ENCODE peak calls at places on chromosome 9, in eight cellular contexts. Z is foreskin keratinocyte, G is AG09309, B is OCI-LY7, O is testis, J is astrocyte of the spinal cord, I is PC-3, W is right atrium auricular region. C is an unnamed sample.

GRCh38 chr9:16459421-16460148 is 410.9 kb downstream of the BNC2 start:
- DNase-seq in Z (no peak), G (no peak), B (no peak), O (no peak), J (no peak), I (no peak), W (no peak), C (no peak)

GRCh38 chr9:124329996-124330714 is 72.4 kb downstream of the NEK6 start:
- DNase-seq in Z (no peak), G (no peak), B (no peak), O (no peak), J (no peak), I (no peak), W (no peak), C (no peak)

GRCh38 chr9:3332802-3333201 is 193.0 kb downstream of the RFX3 start:
- DNase-seq in Z (no peak), G (no peak), B (no peak), O (no peak), J (no peak), I (no peak), W (no peak), C (no peak)

GRCh38 chr9:83956288-83957028 is 23.6 kb downstream of the HNRNPK start:
- DNase-seq in Z (peak; percentile 57), G (no peak), B (peak; percentile 72), O (peak; percentile 87), J (peak; percentile 55), I (peak; percentile 61), W (peak; percentile 81), C (no peak)

GRCh38 chr9:36018129-36018528 is 18.6 kb upstream of the RECK start:
- DNase-seq in Z (no peak), G (no peak), B (no peak), O (no peak), J (no peak), I (no peak), W (no peak), C (no peak)

GRCh38 chr9:12813960-12814876 is 39.4 kb downstream of the LURAP1L start:
- DNase-seq in Z (peak; percentile 100), G (peak; percentile 98), B (no peak), O (peak; percentile 29), J (peak; percentile 99), I (peak; percentile 93), W (peak; percentile 86), C (no peak)

GRCh38 chr9:136085815-136086212 is 9.3 kb downstream of the NACC2 start:
- DNase-seq in Z (no peak), G (no peak), B (no peak), O (peak; percentile 62), J (no peak), I (no peak), W (no peak), C (peak; percentile 58)

GRCh38 chr9:37309136-37309535 is 113.4 kb upstream of the GRHPR start:
- DNase-seq in Z (peak; percentile 32), G (no peak), B (peak; percentile 54), O (no peak), J (no peak), I (peak; percentile 34), W (no peak), C (no peak)

GRCh38 chr9:83258521-83258920 is 195.6 kb upstream of the RASEF start:
- DNase-seq in Z (no peak), G (no peak), B (no peak), O (no peak), J (no peak), I (no peak), W (no peak), C (no peak)

GRCh38 chr9:91425270-91425669 is 1.6 kb upstream of the NFIL3 start:
- DNase-seq in Z (no peak), G (no peak), B (no peak), O (no peak), J (no peak), I (no peak), W (no peak), C (no peak)

GRCh38 chr9:119802621-119803020 is 433.4 kb upstream of the BRINP1 start:
- DNase-seq in Z (peak; percentile 3), G (peak; percentile 23), B (no peak), O (peak; percentile 69), J (no peak), I (no peak), W (peak; percentile 62), C (no peak)

GRCh38 chr9:79559501-79560181 is 12.1 kb upstream of the TLE4 start:
- DNase-seq in Z (no peak), G (no peak), B (no peak), O (no peak), J (no peak), I (no peak), W (no peak), C (no peak)

GRCh38 chr9:557601-558201 is 283.8 kb upstream of the DMRT1 start:
- DNase-seq in Z (peak; percentile 95), G (no peak), B (no peak), O (no peak), J (peak; percentile 32), I (peak; percentile 85), W (no peak), C (no peak)

GRCh38 chr9:113488490-113488889 is 25.0 kb downstream of the RGS3 start:
- DNase-seq in Z (no peak), G (no peak), B (no peak), O (no peak), J (no peak), I (no peak), W (no peak), C (no peak)

GRCh38 chr9:93093081-93093448 is 3.0 kb upstream of the CARD19 start:
- DNase-seq in Z (no peak), G (no peak), B (no peak), O (no peak), J (no peak), I (no peak), W (no peak), C (peak; percentile 7)

GRCh38 chr9:108180511-108180910 is 675.3 kb downstream of the ACTL7B start:
- DNase-seq in Z (no peak), G (no peak), B (no peak), O (peak; percentile 51), J (peak; percentile 5), I (no peak), W (no peak), C (no peak)

DNA sequence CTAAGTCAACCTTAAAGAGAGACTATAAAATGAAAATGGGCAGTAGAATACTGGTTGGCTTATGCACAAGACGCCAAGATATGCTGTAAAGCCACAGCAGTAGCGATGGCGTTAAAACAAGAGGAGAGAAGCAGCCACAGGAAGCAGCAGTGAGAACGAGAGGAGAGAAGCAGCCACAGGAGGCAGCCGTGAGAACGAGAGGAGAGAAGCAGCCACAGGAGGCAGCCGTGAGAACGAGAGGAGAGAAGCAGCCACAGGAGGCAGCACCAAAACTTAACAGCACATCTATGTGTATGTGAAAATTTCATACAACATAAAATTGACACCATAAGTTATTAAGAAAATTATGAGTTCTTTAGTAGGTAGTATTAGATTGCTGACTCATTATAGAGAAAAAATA is 2318.6 kb upstream of the ACO1 start:
- DNase-seq in Z (no peak), G (no peak), B (no peak), O (no peak), J (no peak), I (peak; percentile 15), W (no peak), C (no peak)
- TF ChIP-seq CTCF in Z (no peak), G (no peak), B (peak; percentile 21), O (no peak), J (no peak), I (peak; percentile 69), W (no peak), C (peak; percentile 51)

GRCh38 chr9:130931508-130932150 is 7.4 kb downstream of the FIBCD1 start:
- DNase-seq in Z (no peak), G (no peak), B (no peak), O (no peak), J (no peak), I (no peak), W (no peak), C (no peak)

GRCh38 chr9:130933114-130934046 is 5.7 kb downstream of the FIBCD1 start:
- DNase-seq in Z (peak; percentile 47), G (peak; percentile 28), B (no peak), O (no peak), J (peak; percentile 65), I (peak; percentile 67), W (no peak), C (no peak)

GRCh38 chr9:130934246-130934645 is 4.8 kb downstream of the FIBCD1 start:
- DNase-seq in Z (no peak), G (no peak), B (no peak), O (no peak), J (no peak), I (no peak), W (no peak), C (no peak)

GRCh38 chr9:130930804-130931349 is 8.2 kb downstream of the FIBCD1 start:
- DNase-seq in Z (no peak), G (no peak), B (no peak), O (no peak), J (no peak), I (no peak), W (no peak), C (no peak)

GRCh38 chr9:130932220-130933069 is 6.6 kb downstream of the FIBCD1 start:
- DNase-seq in Z (no peak), G (no peak), B (no peak), O (no peak), J (no peak), I (peak; percentile 48), W (no peak), C (no peak)
- TF ChIP-seq CTCF in Z (peak; percentile 32), G (no peak), B (no peak), O (no peak), J (peak; percentile 11), I (peak; percentile 49), W (peak; percentile 55), C (peak; percentile 30)

DNA sequence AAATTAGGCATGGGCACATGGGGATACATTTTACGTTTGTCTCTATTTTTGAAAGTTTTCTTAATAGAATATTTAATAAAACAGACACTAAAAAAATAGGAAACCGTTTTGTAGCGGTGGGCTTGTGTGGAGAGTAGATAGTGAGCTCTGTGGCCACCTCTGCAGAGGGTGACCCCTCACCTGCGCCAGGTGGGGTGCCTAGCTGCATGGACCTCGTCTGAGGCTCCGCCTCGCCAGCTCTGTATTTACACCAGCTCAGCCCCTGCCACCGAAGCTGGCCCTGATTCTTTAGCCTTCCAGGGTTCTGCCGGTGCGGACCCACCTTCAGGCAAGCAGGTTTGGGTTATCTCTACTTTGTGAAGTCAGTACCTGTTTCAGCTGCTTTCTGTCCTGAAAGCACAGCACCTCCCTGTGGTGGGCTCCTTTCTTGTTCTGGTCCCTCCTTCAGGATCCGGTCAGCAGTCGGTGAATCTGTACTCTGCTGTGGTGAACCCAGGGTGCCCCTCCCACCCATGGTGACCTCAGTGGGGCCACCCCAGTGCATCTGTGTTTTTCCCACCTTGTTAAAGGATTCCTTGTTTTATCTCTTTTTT is 105.2 kb upstream of the CACNA1B start:
- DNase-seq in Z (no peak), G (no peak), B (peak; percentile 41), O (no peak), J (no peak), I (no peak), W (no peak), C (no peak)
- TF ChIP-seq CTCF in Z (peak; percentile 31), G (peak; percentile 10), B (peak; percentile 61), O (no peak), J (peak; percentile 24), I (peak; percentile 25), W (no peak), C (peak; percentile 26)

GRCh38 chr9:134275379-134275778 is 50.9 kb upstream of the RXRA start:
- DNase-seq in Z (no peak), G (no peak), B (peak; percentile 24), O (no peak), J (no peak), I (no peak), W (no peak), C (no peak)
- TF ChIP-seq CTCF in Z (no peak), G (no peak), B (peak; percentile 42), O (no peak), J (no peak), I (no peak), W (no peak), C (peak; percentile 12)

C was measured in chondrocyte.